ENCODE peak calls at places on chromosome 20, in four cellular contexts. D is GM12878, V is K562, Z is GM12891. G is an unnamed sample.

GRCh38 chr20:5039889-5040288 is 38.6 kb upstream of the SLC23A2 start:
- DNase-seq in Z (no peak), V (no peak), D (no peak), G (no peak)

GRCh38 chr20:41643504-41643938 is 25.3 kb upstream of the CHD6 start:
- DNase-seq in D (no peak), V (peak), Z (no peak), G (no peak)

GRCh38 chr20:58236612-58237317 is 8.3 kb upstream of the ANKRD60 start:
- DNase-seq in V (peak), D (peak), Z (peak), G (peak)

GRCh38 chr20:52457826-52458225 is 266.2 kb upstream of the ZFP64 start:
- DNase-seq in V (no peak), Z (no peak), D (no peak), G (no peak)

GRCh38 chr20:39876974-39877615 is 811.9 kb downstream of the MAFB start:
- DNase-seq in Z (no peak), D (no peak), V (no peak), G (no peak)

GRCh38 chr20:46070215-46070910 is 19.4 kb downstream of the NCOA5 start:
- DNase-seq in Z (no peak), V (no peak), D (no peak), G (no peak)

GRCh38 chr20:62160876-62161275 is 17.3 kb downstream of the SS18L1 start:
- DNase-seq in D (no peak), V (no peak), Z (no peak), G (no peak)

GRCh38 chr20:38805958-38806854 is 709 bp downstream of the PPP1R16B start:
- DNase-seq in D (no peak), V (peak), Z (peak), G (no peak)

GRCh38 chr20:58995461-58996225 is 11.4 kb downstream of the CTSZ start:
- DNase-seq in V (no peak), Z (no peak), D (no peak), G (no peak)

GRCh38 chr20:54065601-54066038 is 4.8 kb downstream of the BCAS1 start:
- DNase-seq in V (peak), Z (no peak), D (no peak), G (no peak)

GRCh38 chr20:4797275-4797674 is 75.6 kb downstream of the PRND start:
- DNase-seq in V (no peak), D (no peak), Z (no peak), G (no peak)

GRCh38 chr20:44304383-44304782 is 6.6 kb downstream of the FITM2 start:
- DNase-seq in Z (no peak), V (no peak), D (no peak), G (no peak)

GRCh38 chr20:45823949-45824835 is 2.9 kb downstream of the TNNC2 start:
- DNase-seq in D (no peak), V (no peak), Z (peak), G (peak)

GRCh38 chr20:55239269-55239668 is 763.9 kb downstream of the DOK5 start:
- DNase-seq in V (no peak), D (no peak), Z (no peak), G (no peak)

GRCh38 chr20:19992996-19993908 is 23.9 kb upstream of the NAA20 start:
- DNase-seq in D (no peak), Z (no peak), V (no peak), G (no peak)

GRCh38 chr20:63316502-63316921 is 23.5 kb downstream of the COL20A1 start:
- DNase-seq in Z (no peak), D (no peak), V (no peak), G (no peak)

GRCh38 chr20:60427516-60427915 is 469.3 kb downstream of the CDH26 start:
- DNase-seq in Z (no peak), D (no peak), V (no peak), G (no peak)

GRCh38 chr20:58308290-58308679 is 1.2 kb upstream of the RAB22A start:
- DNase-seq in D (no peak), Z (no peak), V (no peak), G (no peak)

GRCh38 chr20:35776513-35777101 is 4.8 kb downstream of the PHF20 start:
- DNase-seq in V (peak), Z (no peak), D (no peak), G (no peak)

GRCh38 chr20:57707849-57708693 is 1.7 kb downstream of the PMEPA1 start:
- DNase-seq in Z (no peak), V (no peak), D (no peak), G (no peak)

GRCh38 chr20:46970937-46971630 is 76.4 kb downstream of the EYA2 start:
- DNase-seq in V (peak), D (no peak), Z (no peak), G (peak)

GRCh38 chr20:63682384-63683139 is 13.9 kb upstream of the TNFRSF6B start:
- DNase-seq in V (no peak), Z (no peak), D (no peak), G (no peak)

DNA sequence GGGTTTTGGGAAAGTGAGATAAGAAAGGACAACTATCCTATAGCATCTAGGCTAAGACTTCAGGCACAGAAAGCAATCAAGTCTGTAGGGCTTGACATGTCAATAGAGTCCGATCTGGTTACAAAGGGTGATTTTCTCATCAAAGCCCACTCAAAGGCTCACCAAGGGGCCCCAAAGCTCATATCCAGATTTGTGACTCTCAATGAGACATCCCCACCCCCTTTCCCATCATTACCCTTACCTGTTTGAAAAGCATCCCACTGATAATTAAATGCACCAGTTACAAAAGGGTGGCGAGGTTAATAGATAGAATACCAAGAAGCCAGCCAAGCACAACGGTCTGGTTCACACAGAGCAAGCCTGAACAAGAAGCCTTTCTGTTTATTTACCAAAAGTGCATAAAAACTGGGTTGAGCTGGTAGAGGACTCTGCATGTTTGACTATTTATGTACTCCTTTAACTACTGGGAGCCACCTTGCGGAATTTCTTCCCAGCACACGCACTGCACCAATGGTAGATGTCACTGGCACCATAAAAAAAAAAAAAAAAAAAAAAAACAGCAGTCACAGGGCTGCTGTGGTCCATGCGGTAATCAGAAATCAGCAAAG is 6.1 kb downstream of the JAG1 start:
- DNase-seq in Z (no peak), D (no peak), V (no peak), G (no peak)
- TF ChIP-seq SPI1 in Z (no peak), D (no peak), V (no peak), G (no peak)

DNA sequence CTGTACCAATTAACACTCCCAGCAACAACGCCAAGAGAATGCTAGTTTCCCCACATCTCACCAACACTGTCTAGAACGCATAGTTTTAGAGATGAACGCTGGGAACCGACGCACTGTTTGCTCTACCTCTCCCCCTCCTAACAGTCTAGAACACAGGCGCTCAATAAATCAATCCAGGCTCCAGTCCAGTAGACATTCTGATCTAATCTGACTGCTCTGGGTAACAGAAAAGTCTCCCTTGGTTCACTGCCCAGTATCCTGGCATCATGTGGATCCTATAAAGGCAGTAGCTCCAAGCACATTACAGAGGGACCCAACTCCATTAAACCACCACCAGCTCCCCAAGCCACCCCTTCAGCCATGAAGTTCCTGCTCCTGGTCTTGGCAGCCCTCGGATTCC is at the start of gene DEFB132:
- DNase-seq in Z (no peak), D (no peak), V (no peak), G (no peak)
- TF ChIP-seq POLR2AphosphoS5 in Z (no peak), D (no peak), V (no peak), G (no peak)

GRCh38 chr20:1953616-1954015 is 40.2 kb downstream of the PDYN start:
- DNase-seq in V (no peak), D (no peak), Z (no peak), G (no peak)

GRCh38 chr20:1950836-1951235 is 43.0 kb downstream of the PDYN start:
- DNase-seq in D (no peak), V (no peak), Z (no peak), G (no peak)

GRCh38 chr20:1955289-1955688 is 38.6 kb downstream of the PDYN start:
- DNase-seq in Z (no peak), D (no peak), V (no peak), G (no peak)

GRCh38 chr20:1951436-1952115 is 42.3 kb downstream of the PDYN start:
- DNase-seq in V (no peak), D (no peak), Z (no peak), G (no peak)

DNA sequence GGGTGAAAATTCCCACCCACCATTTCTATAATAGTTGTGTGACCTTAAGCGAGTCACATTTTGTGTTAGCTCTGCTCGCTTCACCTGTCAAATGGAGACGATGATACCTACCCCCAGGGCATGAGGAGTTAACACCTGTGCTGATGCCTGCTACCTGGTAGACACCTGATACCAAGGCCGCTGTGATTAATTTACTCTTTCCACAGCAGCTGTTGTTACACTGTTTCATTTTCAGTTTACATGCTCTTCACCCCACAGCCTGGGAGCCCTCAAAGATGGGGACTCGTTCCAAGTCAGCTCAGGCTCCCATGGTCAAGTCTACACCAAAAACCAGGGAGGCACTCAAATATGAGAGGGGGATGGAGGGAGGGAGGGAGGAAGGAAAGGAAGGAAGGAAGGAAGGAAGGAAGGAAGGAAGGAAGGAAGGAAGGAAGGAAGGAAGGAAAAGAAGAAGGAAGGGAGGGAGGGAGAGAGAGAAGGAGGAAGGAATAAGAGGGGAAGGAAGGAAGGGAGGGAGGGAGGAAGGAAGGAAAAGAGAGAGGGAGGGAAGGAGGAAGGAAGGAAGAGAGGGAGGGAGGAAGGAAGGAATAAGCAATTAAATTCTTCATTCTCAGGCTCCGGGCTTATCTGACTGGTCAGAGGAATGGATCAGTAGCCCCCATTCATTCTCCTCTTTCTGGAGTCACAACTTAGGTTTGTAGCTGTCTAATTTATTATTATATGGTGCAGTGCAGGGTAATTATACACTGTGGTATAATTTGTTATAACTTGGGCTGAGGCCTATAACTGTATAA is 40.9 kb downstream of the PDYN start:
- DNase-seq in Z (peak), D (peak), V (no peak), G (no peak)
- TF ChIP-seq SPI1 in Z (no peak), D (no peak), V (no peak), G (no peak)

GRCh38 chr20:51373713-51374481 is 168.6 kb downstream of the NFATC2 start:
- DNase-seq in D (no peak), Z (no peak), V (peak), G (no peak)
- TF ChIP-seq POLR2AphosphoS5 in D (no peak), Z (no peak), V (peak), G (no peak)

G was measured in HL-60.